ENCODE peak calls at places on chromosomes 1 and 21, in five cellular contexts. Z is activated T-cell treated with anti-CD3 and anti-CD28 coated beads for 4 hours, J is AG09319, E is A172, G is AG04450. Q is an unnamed sample.

GRCh38 chr1:22470227-22470626 is 18.6 kb downstream of the ZBTB40 start:
- DNase-seq in Z (no peak), J (no peak), E (no peak), G (no peak), Q (no peak)

GRCh38 chr1:185526318-185527307 is 207.6 kb upstream of the HMCN1 start:
- DNase-seq in Z (no peak), J (no peak), E (no peak), G (no peak), Q (no peak)

GRCh38 chr21:42056468-42056867 is 14.6 kb upstream of the UMODL1 start:
- DNase-seq in Z (no peak), J (no peak), E (no peak), G (no peak), Q (no peak)

GRCh38 chr1:180241716-180242544 is 11.9 kb downstream of the LHX4 start:
- DNase-seq in Z (no peak), J (no peak), E (no peak), G (no peak), Q (peak)

GRCh38 chr1:205783904-205784303 is 8.6 kb upstream of the RAB29 start:
- DNase-seq in Z (no peak), J (no peak), E (no peak), G (no peak), Q (no peak)

GRCh38 chr1:45032833-45033232 is 20.8 kb downstream of the UROD start:
- DNase-seq in Z (no peak), J (no peak), E (no peak), G (no peak), Q (no peak)

GRCh38 chr1:197797010-197797409 is 21.7 kb upstream of the DENND1B start:
- DNase-seq in Z (no peak), J (no peak), E (no peak), G (no peak), Q (no peak)

GRCh38 chr1:5503556-5504363 is 488.5 kb downstream of the NPHP4 start:
- DNase-seq in Z (no peak), J (no peak), E (no peak), G (no peak), Q (no peak)

GRCh38 chr1:153465728-153466625 is 5.5 kb upstream of the S100A7 start:
- DNase-seq in Z (peak), J (no peak), E (peak), G (no peak), Q (no peak)

GRCh38 chr1:205480349-205481278 is 23.9 kb upstream of the CDK18 start:
- DNase-seq in Z (no peak), J (no peak), E (no peak), G (no peak), Q (no peak)

GRCh38 chr1:211082824-211083223 is 51.1 kb downstream of the KCNH1 start:
- DNase-seq in Z (no peak), J (no peak), E (peak), G (no peak), Q (peak)

GRCh38 chr1:238177960-238178359 is 287.2 kb upstream of the ZP4 start:
- DNase-seq in Z (no peak), J (no peak), E (peak), G (no peak), Q (no peak)

GRCh38 chr1:35505911-35506798 is 51.0 kb downstream of the KIAA0319L start:
- DNase-seq in Z (no peak), J (peak), E (peak), G (peak), Q (peak)

GRCh38 chr1:239570878-239571277 is 184.5 kb downstream of the CHRM3 start:
- DNase-seq in Z (no peak), J (no peak), E (no peak), G (no peak), Q (no peak)

GRCh38 chr1:169308313-169309039 is 59.1 kb downstream of the NME7 start:
- DNase-seq in Z (no peak), J (no peak), E (no peak), G (no peak), Q (no peak)

GRCh38 chr1:36580524-36580923 is 97.8 kb upstream of the CSF3R start:
- DNase-seq in Z (no peak), J (no peak), E (no peak), G (no peak), Q (no peak)

GRCh38 chr1:162732566-162733335 is 57.8 kb upstream of the HSD17B7 start:
- DNase-seq in Z (no peak), J (no peak), E (no peak), G (no peak), Q (no peak)

GRCh38 chr1:21868482-21868881 is 56.4 kb downstream of the LDLRAD2 start:
- DNase-seq in Z (no peak), J (no peak), E (no peak), G (no peak), Q (no peak)